ENCODE peak calls at places on chromosomes 5 and 9, in nine cellular contexts. One of them, this sample, is unnamed.

GRCh38 chr5:68080282-68081050 is 135.1 kb upstream of the PIK3R1 start:
- DNase-seq in GF-D8: no peak
- DNase-seq in mucosa of descending colon: no peak
- DNase-seq in epithelial cell of esophagus: no peak
- DNase-seq in breast epithelium: no peak
- DNase-seq in globus pallidus: no peak
- DNase-seq in amniotic stem cell: no peak
- DNase-seq in NT2/D1: no peak
- DNase-seq in NCI-H774: no peak
- DNase-seq in this sample: no peak

GRCh38 chr9:22097712-22098111 is 88.6 kb upstream of the CDKN2B start:
- DNase-seq in GF-D8: no peak
- DNase-seq in mucosa of descending colon: no peak
- DNase-seq in epithelial cell of esophagus: peak; percentile 79
- DNase-seq in breast epithelium: no peak
- DNase-seq in globus pallidus: no peak
- DNase-seq in amniotic stem cell: no peak
- DNase-seq in NT2/D1: no peak
- DNase-seq in NCI-H774: no peak
- DNase-seq in this sample: no peak

GRCh38 chr5:89900346-89900745 is 509.2 kb downstream of the CETN3 start:
- DNase-seq in GF-D8: no peak
- DNase-seq in mucosa of descending colon: no peak
- DNase-seq in epithelial cell of esophagus: peak; percentile 6
- DNase-seq in breast epithelium: no peak
- DNase-seq in globus pallidus: no peak
- DNase-seq in amniotic stem cell: no peak
- DNase-seq in NT2/D1: no peak
- DNase-seq in NCI-H774: no peak
- DNase-seq in this sample: no peak

GRCh38 chr5:159784993-159785392 is 131.3 kb upstream of the ADRA1B start:
- DNase-seq in GF-D8: no peak
- DNase-seq in mucosa of descending colon: no peak
- DNase-seq in epithelial cell of esophagus: no peak
- DNase-seq in breast epithelium: no peak
- DNase-seq in globus pallidus: no peak
- DNase-seq in amniotic stem cell: no peak
- DNase-seq in NT2/D1: no peak
- DNase-seq in NCI-H774: no peak
- DNase-seq in this sample: no peak

GRCh38 chr5:176187276-176188062 is 50.8 kb upstream of the SIMC1 start:
- DNase-seq in GF-D8: no peak
- DNase-seq in mucosa of descending colon: no peak
- DNase-seq in epithelial cell of esophagus: no peak
- DNase-seq in breast epithelium: no peak
- DNase-seq in globus pallidus: no peak
- DNase-seq in amniotic stem cell: no peak
- DNase-seq in NT2/D1: no peak
- DNase-seq in NCI-H774: no peak
- DNase-seq in this sample: no peak

GRCh38 chr5:58094031-58094430 is 365.9 kb downstream of the PLK2 start:
- DNase-seq in GF-D8: no peak
- DNase-seq in mucosa of descending colon: no peak
- DNase-seq in epithelial cell of esophagus: peak; percentile 98
- DNase-seq in breast epithelium: no peak
- DNase-seq in globus pallidus: no peak
- DNase-seq in amniotic stem cell: no peak
- DNase-seq in NT2/D1: no peak
- DNase-seq in NCI-H774: no peak
- DNase-seq in this sample: no peak

GRCh38 chr5:157924931-157925729 is 66.2 kb upstream of the CLINT1 start:
- DNase-seq in GF-D8: no peak
- DNase-seq in mucosa of descending colon: no peak
- DNase-seq in epithelial cell of esophagus: no peak
- DNase-seq in breast epithelium: no peak
- DNase-seq in globus pallidus: no peak
- DNase-seq in amniotic stem cell: no peak
- DNase-seq in NT2/D1: no peak
- DNase-seq in NCI-H774: no peak
- DNase-seq in this sample: no peak

GRCh38 chr9:437066-438015 is 222.7 kb downstream of the DOCK8 start:
- DNase-seq in GF-D8: no peak
- DNase-seq in mucosa of descending colon: no peak
- DNase-seq in epithelial cell of esophagus: peak; percentile 66
- DNase-seq in breast epithelium: no peak
- DNase-seq in globus pallidus: no peak
- DNase-seq in amniotic stem cell: no peak
- DNase-seq in NT2/D1: no peak
- DNase-seq in NCI-H774: no peak
- DNase-seq in this sample: no peak

GRCh38 chr5:159469496-159470370 is 139.4 kb upstream of the IL12B start:
- DNase-seq in GF-D8: no peak
- DNase-seq in mucosa of descending colon: no peak
- DNase-seq in epithelial cell of esophagus: no peak
- DNase-seq in breast epithelium: no peak
- DNase-seq in globus pallidus: no peak
- DNase-seq in amniotic stem cell: no peak
- DNase-seq in NT2/D1: no peak
- DNase-seq in NCI-H774: peak; percentile 29
- DNase-seq in this sample: no peak

GRCh38 chr9:20593551-20593950 is 28.7 kb downstream of the MLLT3 start:
- DNase-seq in GF-D8: no peak
- DNase-seq in mucosa of descending colon: no peak
- DNase-seq in epithelial cell of esophagus: peak; percentile 62
- DNase-seq in breast epithelium: no peak
- DNase-seq in globus pallidus: peak; percentile 78
- DNase-seq in amniotic stem cell: peak; percentile 36
- DNase-seq in NT2/D1: no peak
- DNase-seq in NCI-H774: no peak
- DNase-seq in this sample: no peak

GRCh38 chr5:137114529-137114928 is 384.6 kb downstream of the SPOCK1 start:
- DNase-seq in GF-D8: no peak
- DNase-seq in mucosa of descending colon: no peak
- DNase-seq in epithelial cell of esophagus: peak; percentile 68
- DNase-seq in breast epithelium: no peak
- DNase-seq in globus pallidus: no peak
- DNase-seq in amniotic stem cell: no peak
- DNase-seq in NT2/D1: no peak
- DNase-seq in NCI-H774: no peak
- DNase-seq in this sample: no peak

GRCh38 chr5:31333475-31333874 is 140.0 kb downstream of the CDH6 start:
- DNase-seq in GF-D8: no peak
- DNase-seq in mucosa of descending colon: no peak
- DNase-seq in epithelial cell of esophagus: no peak
- DNase-seq in breast epithelium: no peak
- DNase-seq in globus pallidus: no peak
- DNase-seq in amniotic stem cell: no peak
- DNase-seq in NT2/D1: no peak
- DNase-seq in NCI-H774: no peak
- DNase-seq in this sample: no peak

GRCh38 chr9:75788006-75788634 is 102.4 kb upstream of the PCSK5 start:
- DNase-seq in GF-D8: no peak
- DNase-seq in mucosa of descending colon: no peak
- DNase-seq in epithelial cell of esophagus: no peak
- DNase-seq in breast epithelium: no peak
- DNase-seq in globus pallidus: no peak
- DNase-seq in amniotic stem cell: no peak
- DNase-seq in NT2/D1: no peak
- DNase-seq in NCI-H774: no peak
- DNase-seq in this sample: no peak

GRCh38 chr9:129887210-129888084 is 52.2 kb downstream of the USP20 start:
- DNase-seq in GF-D8: peak; percentile 45
- DNase-seq in mucosa of descending colon: peak; percentile 63
- DNase-seq in epithelial cell of esophagus: peak; percentile 27
- DNase-seq in breast epithelium: no peak
- DNase-seq in globus pallidus: peak; percentile 27
- DNase-seq in amniotic stem cell: no peak
- DNase-seq in NT2/D1: no peak
- DNase-seq in NCI-H774: no peak
- DNase-seq in this sample: no peak

GRCh38 chr9:16726023-16726422 is 144.4 kb downstream of the BNC2 start:
- DNase-seq in GF-D8: no peak
- DNase-seq in mucosa of descending colon: no peak
- DNase-seq in epithelial cell of esophagus: peak; percentile 15
- DNase-seq in breast epithelium: no peak
- DNase-seq in globus pallidus: no peak
- DNase-seq in amniotic stem cell: no peak
- DNase-seq in NT2/D1: no peak
- DNase-seq in NCI-H774: no peak
- DNase-seq in this sample: no peak

GRCh38 chr5:32029291-32029690 is 144.8 kb downstream of the GOLPH3 start:
- DNase-seq in GF-D8: no peak
- DNase-seq in mucosa of descending colon: no peak
- DNase-seq in epithelial cell of esophagus: peak; percentile 44
- DNase-seq in breast epithelium: no peak
- DNase-seq in globus pallidus: no peak
- DNase-seq in amniotic stem cell: no peak
- DNase-seq in NT2/D1: no peak
- DNase-seq in NCI-H774: no peak
- DNase-seq in this sample: no peak

GRCh38 chr5:98570661-98571181 is 202.7 kb upstream of the RGMB start:
- DNase-seq in GF-D8: no peak
- DNase-seq in mucosa of descending colon: no peak
- DNase-seq in epithelial cell of esophagus: no peak
- DNase-seq in breast epithelium: no peak
- DNase-seq in globus pallidus: peak; percentile 32
- DNase-seq in amniotic stem cell: no peak
- DNase-seq in NT2/D1: no peak
- DNase-seq in NCI-H774: no peak
- DNase-seq in this sample: peak; percentile 48

GRCh38 chr5:145341842-145342241 is 493.3 kb downstream of the PRELID2 start:
- DNase-seq in GF-D8: no peak
- DNase-seq in mucosa of descending colon: no peak
- DNase-seq in epithelial cell of esophagus: peak; percentile 49
- DNase-seq in breast epithelium: no peak
- DNase-seq in globus pallidus: no peak
- DNase-seq in amniotic stem cell: no peak
- DNase-seq in NT2/D1: no peak
- DNase-seq in NCI-H774: no peak
- DNase-seq in this sample: no peak

GRCh38 chr5:103808464-103809106 is 246.0 kb upstream of the NUDT12 start:
- DNase-seq in GF-D8: no peak
- DNase-seq in mucosa of descending colon: no peak
- DNase-seq in epithelial cell of esophagus: peak; percentile 62
- DNase-seq in breast epithelium: no peak
- DNase-seq in globus pallidus: peak; percentile 72
- DNase-seq in amniotic stem cell: peak; percentile 50
- DNase-seq in NT2/D1: peak; percentile 25
- DNase-seq in NCI-H774: peak; percentile 53
- DNase-seq in this sample: peak; percentile 40

GRCh38 chr5:51983161-51983560 is 599.9 kb downstream of the ISL1 start:
- DNase-seq in GF-D8: no peak
- DNase-seq in mucosa of descending colon: no peak
- DNase-seq in epithelial cell of esophagus: peak; percentile 13
- DNase-seq in breast epithelium: no peak
- DNase-seq in globus pallidus: no peak
- DNase-seq in amniotic stem cell: no peak
- DNase-seq in NT2/D1: no peak
- DNase-seq in NCI-H774: peak; percentile 33
- DNase-seq in this sample: no peak

GRCh38 chr9:98714833-98715232 is 6.1 kb upstream of the GABBR2 start:
- DNase-seq in GF-D8: no peak
- DNase-seq in mucosa of descending colon: no peak
- DNase-seq in epithelial cell of esophagus: no peak
- DNase-seq in breast epithelium: no peak
- DNase-seq in globus pallidus: no peak
- DNase-seq in amniotic stem cell: no peak
- DNase-seq in NT2/D1: no peak
- DNase-seq in NCI-H774: no peak
- DNase-seq in this sample: no peak

GRCh38 chr5:32021771-32022170 is 152.3 kb downstream of the GOLPH3 start:
- DNase-seq in GF-D8: no peak
- DNase-seq in mucosa of descending colon: no peak
- DNase-seq in epithelial cell of esophagus: no peak
- DNase-seq in breast epithelium: no peak
- DNase-seq in globus pallidus: peak; percentile 36
- DNase-seq in amniotic stem cell: no peak
- DNase-seq in NT2/D1: no peak
- DNase-seq in NCI-H774: no peak
- DNase-seq in this sample: no peak

GRCh38 chr9:93091453-93092081 is 4.5 kb upstream of the CARD19 start:
- DNase-seq in GF-D8: no peak
- DNase-seq in mucosa of descending colon: peak; percentile 40
- DNase-seq in epithelial cell of esophagus: peak; percentile 87
- DNase-seq in breast epithelium: peak; percentile 61
- DNase-seq in globus pallidus: no peak
- DNase-seq in amniotic stem cell: peak; percentile 15
- DNase-seq in NT2/D1: no peak
- DNase-seq in NCI-H774: no peak
- DNase-seq in this sample: no peak

GRCh38 chr9:137786511-137786920 is 91.1 kb upstream of the CACNA1B start:
- DNase-seq in GF-D8: no peak
- DNase-seq in mucosa of descending colon: no peak
- DNase-seq in epithelial cell of esophagus: no peak
- DNase-seq in breast epithelium: no peak
- DNase-seq in globus pallidus: no peak
- DNase-seq in amniotic stem cell: no peak
- DNase-seq in NT2/D1: no peak
- DNase-seq in NCI-H774: no peak
- DNase-seq in this sample: no peak

GRCh38 chr5:80712914-80713313 is 58.1 kb upstream of the DHFR start:
- DNase-seq in GF-D8: no peak
- DNase-seq in mucosa of descending colon: no peak
- DNase-seq in epithelial cell of esophagus: no peak
- DNase-seq in breast epithelium: no peak
- DNase-seq in globus pallidus: no peak
- DNase-seq in amniotic stem cell: no peak
- DNase-seq in NT2/D1: no peak
- DNase-seq in NCI-H774: no peak
- DNase-seq in this sample: no peak

GRCh38 chr5:68456756-68457217 is 241.2 kb downstream of the PIK3R1 start:
- DNase-seq in GF-D8: no peak
- DNase-seq in mucosa of descending colon: no peak
- DNase-seq in epithelial cell of esophagus: peak; percentile 81
- DNase-seq in breast epithelium: no peak
- DNase-seq in globus pallidus: peak; percentile 33
- DNase-seq in amniotic stem cell: no peak
- DNase-seq in NT2/D1: no peak
- DNase-seq in NCI-H774: no peak
- DNase-seq in this sample: no peak

GRCh38 chr5:148585988-148586387 is 68.3 kb downstream of the HTR4 start:
- DNase-seq in GF-D8: no peak
- DNase-seq in mucosa of descending colon: no peak
- DNase-seq in epithelial cell of esophagus: peak; percentile 4
- DNase-seq in breast epithelium: no peak
- DNase-seq in globus pallidus: no peak
- DNase-seq in amniotic stem cell: no peak
- DNase-seq in NT2/D1: no peak
- DNase-seq in NCI-H774: no peak
- DNase-seq in this sample: no peak

GRCh38 chr5:115988002-115988401 is 25.7 kb downstream of the LVRN start:
- DNase-seq in GF-D8: no peak
- DNase-seq in mucosa of descending colon: no peak
- DNase-seq in epithelial cell of esophagus: no peak
- DNase-seq in breast epithelium: no peak
- DNase-seq in globus pallidus: no peak
- DNase-seq in amniotic stem cell: no peak
- DNase-seq in NT2/D1: no peak
- DNase-seq in NCI-H774: no peak
- DNase-seq in this sample: no peak

GRCh38 chr9:97484134-97484533 is 17.3 kb upstream of the TMOD1 start:
- DNase-seq in GF-D8: no peak
- DNase-seq in mucosa of descending colon: no peak
- DNase-seq in epithelial cell of esophagus: no peak
- DNase-seq in breast epithelium: no peak
- DNase-seq in globus pallidus: peak; percentile 85
- DNase-seq in amniotic stem cell: no peak
- DNase-seq in NT2/D1: no peak
- DNase-seq in NCI-H774: no peak
- DNase-seq in this sample: no peak

GRCh38 chr5:43389679-43390329 is 22.4 kb downstream of the CCL28 start:
- DNase-seq in GF-D8: peak; percentile 88
- DNase-seq in mucosa of descending colon: no peak
- DNase-seq in epithelial cell of esophagus: peak; percentile 93
- DNase-seq in breast epithelium: no peak
- DNase-seq in globus pallidus: peak; percentile 79
- DNase-seq in amniotic stem cell: peak; percentile 68
- DNase-seq in NT2/D1: peak; percentile 32
- DNase-seq in NCI-H774: peak; percentile 78
- DNase-seq in this sample: peak; percentile 58

GRCh38 chr5:149452007-149452664 is 73.0 kb upstream of the IL17B start:
- DNase-seq in GF-D8: no peak
- DNase-seq in mucosa of descending colon: peak; percentile 72
- DNase-seq in epithelial cell of esophagus: no peak
- DNase-seq in breast epithelium: no peak
- DNase-seq in globus pallidus: no peak
- DNase-seq in amniotic stem cell: no peak
- DNase-seq in NT2/D1: no peak
- DNase-seq in NCI-H774: no peak
- DNase-seq in this sample: no peak

This sample was measured in neuronal stem cell.